ENCODE peak calls at places on chromosomes 16 and 17, in eight cellular contexts. F, O, W, B, L, R, A and J are unnamed samples.

GRCh38 chr17:50055055-50055425 is 870 bp upstream of the ITGA3 start:
- DNase-seq in R (no peak), F (no peak), B (no peak), A (no peak), W (peak), O (no peak), L (no peak), J (no peak)

GRCh38 chr16:86510465-86511261 is at the start of gene FOXF1:
- DNase-seq in A (no peak), W (peak), L (peak), F (no peak), R (no peak), O (peak), B (no peak), J (no peak)

GRCh38 chr17:39576187-39576586 is 31.5 kb downstream of the NEUROD2 start:
- DNase-seq in L (no peak), O (peak), B (no peak), A (no peak), W (peak), F (no peak), R (no peak), J (no peak)

GRCh38 chr17:17568772-17569195 is 22.7 kb downstream of the PEMT start:
- DNase-seq in F (peak), L (peak), W (peak), A (no peak), R (no peak), O (peak), B (no peak), J (peak)

GRCh38 chr16:17328971-17329370 is 141.8 kb downstream of the XYLT1 start:
- DNase-seq in A (no peak), L (no peak), F (no peak), B (no peak), R (no peak), W (no peak), O (no peak), J (no peak)

GRCh38 chr16:56409195-56409594 is 16.1 kb downstream of the AMFR start:
- DNase-seq in L (no peak), B (no peak), F (no peak), W (peak), R (no peak), O (no peak), A (no peak), J (no peak)

GRCh38 chr16:83561876-83562275 is 245.9 kb upstream of the HSBP1 start:
- DNase-seq in F (no peak), W (no peak), L (no peak), A (no peak), R (no peak), O (no peak), B (no peak), J (peak)

GRCh38 chr16:86100205-86101134 is 201.5 kb downstream of the IRF8 start:
- DNase-seq in O (no peak), R (peak), A (peak), L (no peak), F (no peak), W (no peak), B (peak), J (peak)

GRCh38 chr17:41052594-41052993 is 2.4 kb downstream of the KRTAP2-2 start:
- DNase-seq in O (no peak), B (no peak), F (no peak), R (no peak), W (no peak), A (no peak), L (no peak), J (no peak)

GRCh38 chr17:71180801-71181385 is 939.9 kb upstream of the SOX9 start:
- DNase-seq in W (peak), R (no peak), O (no peak), F (no peak), B (no peak), A (no peak), L (no peak), J (peak)

GRCh38 chr16:3835089-3835602 is 45.4 kb downstream of the CREBBP start:
- DNase-seq in F (no peak), O (no peak), W (no peak), R (no peak), A (no peak), L (no peak), B (no peak), J (no peak)

GRCh38 chr16:69482410-69482951 is 58.1 kb downstream of the CYB5B start:
- DNase-seq in A (peak), L (no peak), W (no peak), B (peak), O (peak), F (no peak), R (no peak), J (no peak)

GRCh38 chr16:24125199-24125598 is 130.9 kb upstream of the CACNG3 start:
- DNase-seq in O (no peak), F (no peak), L (no peak), B (no peak), R (no peak), A (no peak), W (no peak), J (no peak)

GRCh38 chr16:84530590-84530989 is 26.1 kb upstream of the MEAK7 start:
- DNase-seq in B (no peak), R (no peak), O (no peak), W (no peak), F (no peak), A (no peak), L (no peak), J (no peak)

GRCh38 chr17:28518132-28518531 is 12.0 kb downstream of the FOXN1 start:
- DNase-seq in O (no peak), F (no peak), L (no peak), A (no peak), W (no peak), R (no peak), B (no peak), J (no peak)

GRCh38 chr16:31242197-31242596 is 17.6 kb upstream of the ITGAM start:
- DNase-seq in A (no peak), F (no peak), O (no peak), W (no peak), L (no peak), R (no peak), B (no peak), J (no peak)

GRCh38 chr17:56125830-56126819 is 27.1 kb upstream of the ANKFN1 start:
- DNase-seq in B (no peak), O (peak), R (peak), F (no peak), A (no peak), W (peak), L (no peak), J (no peak)

GRCh38 chr17:9138161-9138717 is 116.9 kb downstream of the NTN1 start:
- DNase-seq in A (no peak), R (no peak), O (no peak), F (no peak), B (no peak), L (no peak), W (no peak), J (no peak)

GRCh38 chr16:89965447-89966225 is 17.1 kb downstream of the DEF8 start:
- DNase-seq in W (no peak), B (no peak), A (no peak), O (no peak), F (no peak), L (no peak), R (no peak), J (no peak)

GRCh38 chr16:8614435-8615029 is 7.0 kb upstream of the METTL22 start:
- DNase-seq in F (no peak), B (no peak), O (no peak), L (no peak), A (no peak), R (no peak), W (no peak), J (no peak)

GRCh38 chr17:68512967-68513474 is 791 bp downstream of the PRKAR1A start:
- DNase-seq in A (peak), R (no peak), W (peak), B (no peak), L (no peak), O (peak), F (no peak), J (peak)

GRCh38 chr16:27365142-27366089 is 36.6 kb upstream of the IL21R start:
- DNase-seq in B (no peak), W (peak), A (no peak), R (no peak), L (no peak), F (no peak), O (no peak), J (no peak)

GRCh38 chr16:1976216-1976520 is 4.3 kb downstream of the TBL3 start:
- DNase-seq in B (no peak), A (no peak), L (no peak), O (no peak), W (no peak), F (no peak), R (no peak), J (no peak)

GRCh38 chr17:64774888-64775600 is 112.9 kb upstream of the SMURF2 start:
- DNase-seq in A (peak), O (no peak), W (no peak), R (no peak), L (no peak), B (peak), F (no peak), J (no peak)

GRCh38 chr17:14359251-14359939 is 58.5 kb downstream of the HS3ST3B1 start:
- DNase-seq in O (no peak), A (no peak), F (peak), L (peak), R (no peak), B (no peak), W (no peak), J (no peak)

GRCh38 chr17:1713878-1714487 is 3.8 kb upstream of the TLCD2 start:
- DNase-seq in L (no peak), O (peak), B (no peak), A (peak), F (no peak), W (peak), R (no peak), J (no peak)

GRCh38 chr16:55019419-55020131 is 88.9 kb downstream of the IRX5 start:
- DNase-seq in A (peak), L (no peak), O (no peak), R (no peak), W (no peak), B (no peak), F (no peak), J (no peak)

GRCh38 chr16:55018881-55019280 is 88.2 kb downstream of the IRX5 start:
- DNase-seq in L (no peak), O (no peak), R (no peak), W (no peak), A (peak), F (no peak), B (no peak), J (no peak)

GRCh38 chr16:55021595-55022475 is 91.2 kb downstream of the IRX5 start:
- DNase-seq in O (no peak), F (no peak), L (no peak), W (peak), A (peak), B (no peak), R (no peak), J (no peak)
- TF ChIP-seq CTCF in O (no peak), F (no peak), L (no peak), W (peak), A (no peak), B (no peak), R (no peak), J (no peak)

DNA sequence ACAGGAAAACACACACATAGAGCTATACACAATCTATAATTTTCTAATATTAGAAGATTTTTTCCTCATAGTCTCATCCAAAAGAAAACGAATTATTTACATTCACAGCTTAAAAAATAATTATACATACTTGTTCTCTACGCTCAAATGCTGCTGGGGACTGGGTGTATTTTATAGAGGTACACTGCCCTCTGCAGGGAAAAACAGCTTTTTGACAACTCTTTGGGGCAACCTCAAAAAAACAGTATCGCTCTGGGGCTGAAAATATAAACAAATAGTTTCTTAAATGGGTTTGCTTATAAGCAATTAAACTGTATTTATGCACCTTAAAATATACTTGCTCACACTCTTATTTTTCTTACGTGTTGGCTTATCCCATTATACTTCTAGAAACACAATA is 261.8 kb upstream of the PSMD7 start:
- DNase-seq in L (no peak), O (no peak), F (no peak), B (no peak), W (peak), A (no peak), R (no peak), J (no peak)
- TF ChIP-seq CTCF in L (no peak), O (peak), F (no peak), B (no peak), W (peak), A (no peak), R (peak), J (no peak)

DNA sequence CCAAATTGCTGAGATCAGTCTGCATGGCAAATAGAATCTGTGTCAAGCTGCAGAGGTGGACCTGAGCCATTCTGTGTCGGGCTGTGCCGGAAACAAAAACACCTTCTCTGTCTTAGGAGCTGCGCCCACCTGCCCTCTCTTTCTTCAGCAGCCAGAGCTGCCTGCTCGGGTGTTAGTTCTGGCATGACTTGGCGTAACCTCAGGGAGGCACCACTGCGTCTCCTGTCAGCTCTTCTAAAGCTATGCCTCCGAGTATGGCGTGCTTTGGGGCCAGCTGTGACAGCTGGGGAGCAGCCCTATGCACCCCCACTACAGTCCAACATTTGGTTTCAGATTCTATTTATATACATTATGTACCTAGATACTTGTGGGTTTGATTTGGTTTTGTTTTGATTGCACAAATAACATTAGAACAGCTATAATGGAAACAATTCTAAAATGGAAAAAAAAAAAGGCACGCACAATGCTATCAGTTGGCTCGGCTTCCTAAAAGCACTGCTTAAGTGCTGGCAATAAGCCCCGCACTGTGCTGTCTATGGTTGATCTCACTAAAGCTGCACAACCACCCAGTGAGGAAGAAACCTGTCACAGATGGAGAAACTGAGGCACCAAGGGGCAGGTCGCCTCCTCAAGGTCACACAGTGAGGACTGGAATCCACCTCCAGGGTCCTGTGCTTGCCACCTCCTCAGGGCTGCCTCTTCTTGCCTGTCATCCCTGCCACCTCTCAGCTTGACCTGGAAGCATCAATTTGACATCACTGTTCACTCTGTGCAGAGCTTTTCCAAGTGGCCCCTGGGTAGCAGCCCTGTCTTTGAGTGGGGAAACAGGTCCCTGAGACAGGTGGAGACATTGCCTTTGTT is 18.7 kb upstream of the ADGRG1 start:
- DNase-seq in F (no peak), B (peak), A (peak), R (no peak), L (peak), W (no peak), O (no peak), J (no peak)
- TF ChIP-seq CTCF in F (no peak), B (no peak), A (no peak), R (no peak), L (peak), W (no peak), O (no peak), J (no peak)

GRCh38 chr17:79924639-79924976 is 85.4 kb upstream of the CBX4 start:
- DNase-seq in F (no peak), B (no peak), O (no peak), R (no peak), A (no peak), W (no peak), L (no peak), J (no peak)

GRCh38 chr17:79922161-79922569 is 82.9 kb upstream of the CBX4 start:
- DNase-seq in R (no peak), A (no peak), B (no peak), F (no peak), W (no peak), L (no peak), O (no peak), J (no peak)

GRCh38 chr17:79923974-79924638 is 84.9 kb upstream of the CBX4 start:
- DNase-seq in F (no peak), L (peak), O (peak), W (peak), R (no peak), A (no peak), B (no peak), J (no peak)

GRCh38 chr17:79921411-79922160 is 82.3 kb upstream of the CBX4 start:
- DNase-seq in B (no peak), L (no peak), A (no peak), O (no peak), W (no peak), F (no peak), R (no peak), J (no peak)

DNA sequence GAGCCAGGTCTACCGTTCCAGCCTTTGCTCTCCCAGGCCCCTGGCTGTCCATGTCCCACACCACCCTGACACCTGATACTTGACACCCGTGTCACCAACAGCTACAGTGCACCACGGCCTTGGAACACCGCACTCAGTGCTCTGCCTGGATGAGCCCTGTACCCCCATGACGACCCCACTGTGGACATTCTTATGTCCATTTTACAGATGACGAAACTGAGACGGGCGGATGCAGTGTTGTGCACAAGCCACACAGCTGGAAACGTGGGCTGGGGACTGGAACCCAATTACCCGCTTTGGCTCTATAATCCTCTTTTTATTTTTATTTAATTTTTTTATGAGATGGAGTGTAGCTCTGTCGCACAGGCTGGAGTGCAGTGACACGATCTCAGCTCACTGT is 83.6 kb upstream of the CBX4 start:
- DNase-seq in F (no peak), A (no peak), W (no peak), R (no peak), L (no peak), O (no peak), B (no peak), J (no peak)
- TF ChIP-seq CTCF in F (no peak), A (no peak), W (no peak), R (no peak), L (no peak), O (no peak), B (no peak), J (no peak)

DNA sequence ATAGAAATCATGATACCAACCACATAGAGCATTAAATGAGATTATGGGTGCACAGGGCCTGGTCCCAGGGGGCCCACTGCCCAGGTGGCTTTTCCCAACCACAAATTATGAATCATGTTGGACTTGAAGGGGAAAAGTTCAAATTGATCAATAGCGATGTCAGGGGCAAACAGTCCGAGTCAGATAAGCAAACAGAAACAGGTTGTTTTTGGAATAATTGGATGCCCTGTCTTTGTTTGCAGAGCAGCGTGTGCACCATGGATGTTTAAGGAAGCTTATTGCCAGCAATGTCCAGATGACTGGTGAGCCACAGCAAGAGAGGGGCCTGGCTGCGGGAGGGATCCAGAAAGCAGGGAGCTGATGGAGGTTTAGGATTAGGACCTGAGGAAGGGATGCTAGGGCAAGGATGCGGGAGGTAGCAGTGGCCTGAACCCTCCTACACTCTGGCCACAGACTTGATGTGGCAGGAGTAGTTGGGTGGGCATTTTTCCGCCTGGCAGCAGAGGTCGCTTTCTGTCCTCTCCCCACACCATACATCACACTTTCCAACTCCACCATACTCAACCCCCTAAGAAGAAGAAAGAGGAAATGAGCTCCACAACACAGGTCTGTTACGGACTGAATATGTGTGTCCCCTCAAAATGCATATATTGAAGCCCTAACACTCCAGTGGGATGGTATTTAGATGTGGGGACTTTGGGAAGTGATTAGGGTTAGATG is 266.4 kb upstream of the RPL38 start:
- DNase-seq in A (no peak), R (no peak), W (no peak), F (no peak), L (no peak), B (no peak), O (no peak), J (no peak)
- TF ChIP-seq CTCF in A (no peak), R (no peak), W (no peak), F (no peak), L (no peak), B (no peak), O (no peak), J (no peak)

GRCh38 chr16:29011112-29011511 is 26.3 kb downstream of the LAT start:
- DNase-seq in F (no peak), W (no peak), R (no peak), O (no peak), L (no peak), A (no peak), B (no peak), J (no peak)
- TF ChIP-seq CTCF in F (no peak), W (peak), R (no peak), O (no peak), L (no peak), A (no peak), B (no peak), J (no peak)